ENCODE peak calls at places on chromosomes 16 and 17, in seven cellular contexts. Y is mesenchymal stem cell, I is neuronal stem cell, K is mesendoderm, S is IMR-90, E is trophoblast cell, W is H1. L is an unnamed sample.

GRCh38 chr16:53865492-53865863 is 161.5 kb downstream of the FTO start:
- DNase-seq in Y (peak), I (no peak), K (peak), S (no peak), E (no peak), W (peak), L (no peak)

GRCh38 chr17:16407911-16408588 is 7.3 kb upstream of the TRPV2 start:
- DNase-seq in Y (peak), I (no peak), K (no peak), S (peak), E (no peak), W (no peak), L (peak)

GRCh38 chr17:82247175-82247823 is 18.5 kb downstream of the SLC16A3 start:
- DNase-seq in Y (no peak), I (no peak), K (no peak), S (no peak), E (no peak), W (no peak), L (no peak)

GRCh38 chr17:45230410-45230786 is 8.7 kb downstream of the FMNL1 start:
- DNase-seq in Y (no peak), I (no peak), K (no peak), S (no peak), E (no peak), W (no peak), L (no peak)

GRCh38 chr16:78973041-78973440 is 627.5 kb downstream of the MAF start:
- DNase-seq in Y (no peak), I (no peak), K (no peak), S (no peak), E (peak), W (no peak), L (no peak)

GRCh38 chr16:77396461-77396860 is 38.4 kb downstream of the ADAMTS18 start:
- DNase-seq in Y (no peak), I (no peak), K (no peak), S (no peak), E (peak), W (no peak), L (no peak)

GRCh38 chr17:80877095-80877828 is 114.4 kb upstream of the CHMP6 start:
- DNase-seq in Y (no peak), I (no peak), K (no peak), S (no peak), E (no peak), W (no peak), L (no peak)

GRCh38 chr17:29412780-29413565 is 22.8 kb downstream of the TAOK1 start:
- DNase-seq in Y (peak), I (no peak), K (no peak), S (peak), E (no peak), W (no peak), L (no peak)

GRCh38 chr16:84964729-84965128 is 46.6 kb downstream of the ZDHHC7 start:
- DNase-seq in Y (no peak), I (no peak), K (no peak), S (no peak), E (no peak), W (no peak), L (no peak)

GRCh38 chr16:84966150-84966447 is 45.2 kb downstream of the ZDHHC7 start:
- DNase-seq in Y (no peak), I (no peak), K (no peak), S (no peak), E (no peak), W (no peak), L (no peak)

GRCh38 chr16:84965428-84966149 is 45.7 kb downstream of the ZDHHC7 start:
- DNase-seq in Y (no peak), I (no peak), K (no peak), S (no peak), E (no peak), W (no peak), L (no peak)

GRCh38 chr16:84960942-84961341 is 50.4 kb downstream of the ZDHHC7 start:
- DNase-seq in Y (no peak), I (no peak), K (no peak), S (no peak), E (no peak), W (no peak), L (no peak)

GRCh38 chr16:84963046-84963445 is 48.3 kb downstream of the ZDHHC7 start:
- DNase-seq in Y (no peak), I (no peak), K (no peak), S (no peak), E (no peak), W (no peak), L (no peak)
- H4K8ac ChIP-seq in Y (no peak), I (no peak), K (no peak), S (no peak), E (peak), W (no peak), L (no peak)

GRCh38 chr17:40671282-40671681 is 6.3 kb upstream of the KRT222 start:
- DNase-seq in Y (no peak), I (no peak), K (no peak), S (no peak), E (no peak), W (no peak), L (no peak)

GRCh38 chr17:40672654-40673053 is 7.7 kb upstream of the KRT222 start:
- DNase-seq in Y (no peak), I (no peak), K (no peak), S (no peak), E (no peak), W (no peak), L (no peak)

GRCh38 chr17:40678902-40679522 is 14.0 kb upstream of the KRT222 start:
- DNase-seq in Y (no peak), I (no peak), K (no peak), S (no peak), E (no peak), W (no peak), L (no peak)

GRCh38 chr17:40679523-40679907 is 14.5 kb upstream of the KRT222 start:
- DNase-seq in Y (no peak), I (no peak), K (no peak), S (no peak), E (no peak), W (no peak), L (no peak)

DNA sequence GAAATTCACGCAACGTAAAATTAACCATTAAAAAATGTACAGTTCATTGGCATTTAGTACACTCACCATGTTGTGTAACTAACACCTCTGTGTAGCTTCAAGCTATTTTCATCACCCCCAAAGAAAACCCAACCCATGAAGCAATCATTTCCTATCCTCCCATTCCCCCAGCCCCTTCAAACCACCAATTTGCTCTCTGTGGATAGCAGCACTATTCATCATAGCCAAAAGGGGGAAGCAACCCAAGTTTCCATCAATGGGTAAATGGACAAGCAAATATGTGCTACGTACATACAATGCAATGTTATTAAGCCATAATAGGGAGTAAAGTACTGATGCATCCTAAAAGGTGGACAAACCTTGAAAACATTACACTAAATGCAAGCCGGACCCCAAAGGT is 10.9 kb upstream of the KRT222 start:
- DNase-seq in Y (no peak), I (no peak), K (no peak), S (no peak), E (no peak), W (no peak), L (no peak)
- H2AK5ac ChIP-seq in Y (no peak), I (no peak), K (no peak), S (no peak), E (no peak), W (no peak), L (no peak)

GRCh38 chr17:27748360-27748825 is 51.9 kb downstream of the NOS2 start:
- DNase-seq in Y (no peak), I (no peak), K (no peak), S (no peak), E (peak), W (no peak), L (no peak)
- H3K23ac ChIP-seq in Y (no peak), I (no peak), K (no peak), S (no peak), E (no peak), W (no peak), L (no peak)

DNA sequence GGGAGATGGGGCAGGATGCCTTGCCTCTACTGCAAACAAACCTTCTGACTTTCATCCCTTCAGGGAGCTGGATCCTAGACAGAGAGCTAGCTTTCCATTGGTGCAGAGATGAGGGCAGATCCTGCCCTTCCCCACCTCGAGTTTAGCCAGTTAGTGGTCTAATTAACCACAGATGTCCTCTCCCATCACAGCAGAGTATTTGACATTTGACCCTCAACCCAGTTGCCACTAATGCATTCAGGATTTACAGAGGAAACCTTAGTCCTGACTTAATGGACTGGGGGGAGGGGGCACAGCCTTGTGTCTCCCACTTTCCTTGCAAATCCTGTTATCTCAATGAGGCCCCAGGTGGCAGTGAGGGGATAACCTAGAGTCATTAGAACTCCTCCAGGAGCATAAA is 10.2 kb downstream of the PIP4K2B start:
- DNase-seq in Y (peak), I (peak), K (peak), S (peak), E (no peak), W (no peak), L (no peak)
- H4K8ac ChIP-seq in Y (no peak), I (no peak), K (no peak), S (no peak), E (no peak), W (no peak), L (no peak)

GRCh38 chr16:89471225-89471624 is 19.1 kb downstream of the ANKRD11 start:
- DNase-seq in Y (peak), I (no peak), K (peak), S (peak), E (peak), W (no peak), L (no peak)
- H2AK5ac ChIP-seq in Y (no peak), I (no peak), K (no peak), S (no peak), E (no peak), W (no peak), L (no peak)